ENCODE peak calls at places on chromosomes 4 and X, in seven cellular contexts. B is HT-29; V is neural crest cell; T is activated CD4-positive, alpha-beta T cell treated with anti-CD3 and anti-CD28 coated beads for 1 hour; M is NB4; D is astrocyte of the spinal cord; W is mucosa of gallbladder. Y is an unnamed sample.

GRCh38 chrX:42934020-42934701 is 156.2 kb upstream of the PPP1R2C start:
- DNase-seq in B (no peak), V (no peak), T (no peak), M (peak), D (peak), W (no peak), Y (peak)

GRCh38 chr4:169131556-169132208 is 121.6 kb upstream of the CBR4 start:
- DNase-seq in B (no peak), V (no peak), T (no peak), M (no peak), D (no peak), W (no peak), Y (no peak)

GRCh38 chr4:132923516-132923915 is 225.6 kb upstream of the PCDH10 start:
- DNase-seq in B (no peak), V (no peak), T (no peak), M (no peak), D (no peak), W (no peak), Y (no peak)

GRCh38 chr4:72505314-72505744 is 63.7 kb downstream of the ADAMTS3 start:
- DNase-seq in B (peak), V (peak), T (no peak), M (peak), D (peak), W (no peak), Y (peak)

GRCh38 chr4:137558951-137559350 is 26.7 kb upstream of the PCDH18 start:
- DNase-seq in B (no peak), V (no peak), T (no peak), M (peak), D (peak), W (no peak), Y (no peak)

GRCh38 chrX:133838761-133839676 is 146.4 kb downstream of the GPC3 start:
- DNase-seq in B (peak), V (peak), T (no peak), M (peak), D (peak), W (peak), Y (peak)

GRCh38 chr4:164536829-164537228 is 217.1 kb upstream of the SMIM31 start:
- DNase-seq in B (peak), V (no peak), T (no peak), M (no peak), D (peak), W (no peak), Y (no peak)

GRCh38 chrX:120365320-120365719 is 3.4 kb downstream of the ATP1B4 start:
- DNase-seq in B (peak), V (no peak), T (peak), M (peak), D (no peak), W (peak), Y (peak)